ENCODE peak calls at places on chromosomes 7 and 10, in five cellular contexts. R is tibial nerve, J is stomach, F is IMR-90, O is heart left ventricle. V is an unnamed sample. For H3K27me3, the result is how much of the 10 kb centered on the place peaks cover.

GRCh38 chr10:117454502-117454901 is 79.3 kb upstream of the PDZD8 start:
- DNase-seq in R (no peak), J (no peak), F (no peak), O (no peak), V (no peak)

GRCh38 chr10:93030409-93030808 is 30.2 kb upstream of the CYP26C1 start:
- DNase-seq in R (no peak), J (no peak), F (peak), O (no peak), V (no peak)

GRCh38 chr7:44505595-44505994 is 15.1 kb upstream of the NUDCD3 start:
- DNase-seq in R (no peak), J (no peak), F (no peak), O (no peak), V (no peak)

GRCh38 chr7:14389052-14389988 is 399.9 kb upstream of the ETV1 start:
- DNase-seq in R (no peak), J (no peak), F (no peak), O (no peak), V (no peak)

GRCh38 chr7:157609516-157609915 is 272.7 kb downstream of the DNAJB6 start:
- DNase-seq in R (no peak), J (no peak), F (no peak), O (no peak), V (no peak)

GRCh38 chr7:133051066-133051465 is 30.8 kb downstream of the CHCHD3 start:
- DNase-seq in R (no peak), J (no peak), F (peak), O (no peak), V (no peak)

GRCh38 chr7:102829075-102829474 is 80.3 kb downstream of the FAM185A start:
- DNase-seq in R (no peak), J (no peak), F (no peak), O (no peak), V (no peak)

GRCh38 chr7:78095549-78095948 is 297.0 kb downstream of the PHTF2 start:
- DNase-seq in R (no peak), J (no peak), F (peak), O (no peak), V (no peak)

GRCh38 chr7:48962821-48963505 is 38.6 kb downstream of the CDC14C start:
- DNase-seq in R (no peak), J (no peak), F (no peak), O (no peak), V (no peak)

GRCh38 chr10:103835121-103836045 is 20.0 kb downstream of the SH3PXD2A start:
- DNase-seq in R (peak), J (no peak), F (peak), O (peak), V (no peak)

GRCh38 chr7:77439572-77439971 is 23.4 kb upstream of the GSAP start:
- DNase-seq in R (no peak), J (peak), F (no peak), O (peak), V (peak)

GRCh38 chr10:28681928-28682750 is 4.8 kb downstream of the BAMBI start:
- DNase-seq in R (no peak), J (no peak), F (no peak), O (no peak), V (no peak)

GRCh38 chr7:3673524-3673923 is 372.5 kb downstream of the SDK1 start:
- DNase-seq in R (no peak), J (peak), F (peak), O (no peak), V (peak)

DNA sequence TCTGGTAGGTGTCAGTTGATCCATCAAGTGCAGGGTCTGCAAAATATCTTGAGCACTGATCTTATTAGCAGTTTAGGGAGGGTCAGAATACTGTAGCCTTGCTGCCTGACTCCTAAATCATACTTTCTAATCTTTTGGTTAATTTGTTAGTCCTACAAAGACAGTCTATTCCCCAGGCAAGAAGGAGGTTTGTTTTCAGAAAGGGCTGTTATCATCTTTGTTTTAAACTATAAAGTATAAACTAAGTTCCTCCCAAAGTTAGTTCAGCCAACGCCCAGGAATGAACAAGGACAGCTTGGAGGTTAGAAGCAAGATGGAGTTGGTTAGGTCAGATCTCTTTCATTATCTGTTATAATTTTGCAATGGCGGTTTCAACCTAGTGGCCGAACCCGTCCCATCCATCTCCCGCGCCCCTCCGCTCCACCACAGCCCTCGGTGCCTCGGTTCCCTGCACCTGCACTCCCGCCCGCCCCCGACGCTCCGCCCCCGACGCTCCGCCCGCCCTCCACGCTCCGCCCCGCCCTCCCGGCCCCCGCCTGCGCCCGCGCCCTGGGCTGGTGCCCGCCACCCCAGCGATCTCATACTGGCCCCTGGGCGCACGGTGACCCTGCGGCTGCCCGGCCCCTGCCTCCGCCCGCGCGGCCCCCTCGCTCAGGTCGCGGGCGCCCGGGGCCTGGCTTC is at the start of gene ADCK2:
- DNase-seq in R (no peak), J (peak), F (no peak), O (peak), V (peak)
- TF ChIP-seq POLR2A in R (no peak), J (no peak), F (no peak), O (no peak), V (peak)

DNA sequence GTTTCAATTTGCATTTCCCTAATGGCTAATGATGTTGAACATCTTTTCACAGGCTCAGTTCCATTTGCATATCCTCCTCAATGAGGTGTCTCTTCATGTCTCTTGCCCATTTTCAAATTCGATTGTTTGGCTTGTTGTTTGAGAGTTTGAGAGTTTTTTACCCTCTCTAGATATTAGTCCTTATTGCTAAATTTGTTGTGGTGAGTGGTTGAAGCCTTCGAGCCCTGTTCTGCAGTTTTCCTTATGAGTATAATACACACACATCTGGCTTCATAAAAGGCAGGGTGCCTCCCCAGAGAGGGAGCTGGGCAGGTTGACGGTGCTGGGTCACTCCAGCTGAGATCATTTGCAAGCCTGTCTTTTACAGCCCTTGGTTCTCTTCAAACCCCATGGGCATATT is 65.1 kb downstream of the RGS10 start:
- DNase-seq in R (no peak), J (no peak), F (no peak), O (no peak), V (no peak)
- H3K27me3 ChIP-seq in R (under half), J (under half), F (half or more), O (under half), V (under half)

GRCh38 chr10:4825868-4826787 is at the start of gene AKR1E2:
- DNase-seq in R (peak), J (peak), F (peak), O (peak), V (peak)

GRCh38 chr10:4824791-4825310 is 1.2 kb upstream of the AKR1E2 start:
- DNase-seq in R (no peak), J (no peak), F (no peak), O (no peak), V (no peak)

GRCh38 chr10:4826788-4827324 is 849 bp downstream of the AKR1E2 start:
- DNase-seq in R (no peak), J (no peak), F (no peak), O (no peak), V (no peak)

GRCh38 chr10:4828005-4828404 is 2.0 kb downstream of the AKR1E2 start:
- DNase-seq in R (no peak), J (no peak), F (no peak), O (no peak), V (no peak)

DNA sequence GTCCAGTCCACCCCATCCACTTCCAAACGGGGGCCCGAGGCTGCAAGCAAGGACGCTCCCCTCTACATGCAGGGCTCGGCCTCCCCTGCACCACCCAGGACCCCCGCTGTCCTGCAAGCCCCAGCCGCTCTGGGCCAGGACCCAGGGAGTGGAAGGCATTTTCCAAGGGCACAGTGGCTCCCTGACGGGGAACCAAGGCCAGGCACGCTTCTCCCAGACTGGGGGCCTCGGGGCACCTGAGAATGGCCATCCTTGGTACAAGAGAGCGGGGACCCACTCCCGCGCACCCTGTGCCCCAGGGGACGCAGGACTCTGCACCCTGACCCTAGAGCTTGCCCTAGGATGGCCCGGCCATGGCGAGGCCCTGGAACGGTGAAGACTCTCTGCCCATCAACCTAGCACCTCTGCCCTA is 545 bp upstream of the AKR1E2 start:
- DNase-seq in R (no peak), J (no peak), F (no peak), O (no peak), V (no peak)
- H3K4me3 ChIP-seq in R (no peak), J (peak), F (no peak), O (peak), V (no peak)

DNA sequence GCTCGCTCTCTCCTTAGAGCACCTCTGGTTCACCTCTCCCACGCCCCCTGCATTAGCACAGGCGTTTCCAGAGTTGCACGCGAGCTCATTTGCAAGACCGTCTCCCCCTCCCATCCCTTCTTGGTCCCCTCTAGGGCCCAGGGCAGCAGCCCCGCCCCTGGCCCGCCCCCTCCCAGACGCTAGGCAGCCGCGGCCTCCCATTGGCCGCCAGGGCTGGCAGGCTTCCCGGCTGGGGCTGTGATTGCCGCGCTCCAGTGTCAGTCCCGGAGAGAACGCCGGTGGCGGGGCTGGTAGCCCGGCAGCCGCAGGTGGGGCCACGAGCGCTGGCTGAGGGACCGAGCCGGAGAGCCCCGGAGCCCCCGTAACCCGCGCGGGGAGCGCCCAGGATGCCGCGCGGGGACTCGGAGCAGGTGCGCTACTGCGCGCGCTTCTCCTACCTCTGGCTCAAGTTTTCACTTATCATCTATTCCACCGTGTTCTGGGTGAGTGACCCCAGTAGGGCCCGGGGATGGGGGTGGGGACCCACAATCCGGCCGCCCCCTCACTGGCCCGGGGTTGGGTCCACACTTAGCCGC is at the start of gene TSPAN15:
- DNase-seq in R (peak), J (peak), F (peak), O (peak), V (peak)
- TF ChIP-seq POLR2A in R (peak), J (no peak), F (no peak), O (no peak), V (peak)

DNA sequence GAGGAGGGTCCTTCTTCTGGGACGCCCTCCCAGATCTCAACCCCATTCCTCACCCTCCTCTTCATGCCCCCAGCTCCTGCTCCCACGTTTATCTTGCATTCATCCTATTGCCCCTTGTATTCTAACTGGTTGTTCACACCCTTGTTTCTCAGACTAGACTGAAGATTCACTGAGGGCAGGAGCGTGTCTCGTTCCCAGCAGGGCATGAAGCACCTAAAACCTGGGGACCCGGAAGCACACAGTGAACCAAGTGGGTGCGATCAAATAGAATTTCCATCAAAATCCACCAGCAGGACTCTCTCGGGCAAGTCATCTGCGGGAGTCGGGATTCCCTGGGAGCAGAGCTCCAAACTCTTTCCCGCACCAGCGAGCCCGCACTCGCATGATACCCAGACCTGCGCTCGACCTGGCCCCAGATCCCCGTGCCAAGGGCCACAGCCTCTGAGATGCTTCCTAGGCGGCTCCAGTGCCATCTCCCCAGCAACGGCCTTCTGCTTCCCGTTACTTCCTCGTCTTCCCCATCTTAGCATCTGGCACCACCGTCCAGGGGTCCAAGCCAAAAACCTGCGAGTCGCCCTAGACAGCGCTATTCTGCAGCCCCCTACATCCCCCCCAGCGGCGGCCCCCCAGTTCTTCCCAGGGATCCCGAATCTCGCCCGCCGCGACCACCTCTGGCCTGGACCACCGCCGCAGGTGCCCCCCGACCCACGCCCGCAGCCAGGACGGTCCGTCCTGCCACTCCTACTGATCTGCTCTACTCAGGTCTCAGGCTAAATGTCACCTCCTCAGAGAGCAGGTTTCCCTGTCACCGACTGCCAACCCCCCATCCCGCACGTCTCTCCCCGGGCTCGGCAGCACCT is 6.1 kb upstream of the GBX1 start:
- DNase-seq in R (no peak), J (peak), F (no peak), O (no peak), V (no peak)
- H3K27me3 ChIP-seq in R (under half), J (under half), F (half or more), O (under half), V (under half)

DNA sequence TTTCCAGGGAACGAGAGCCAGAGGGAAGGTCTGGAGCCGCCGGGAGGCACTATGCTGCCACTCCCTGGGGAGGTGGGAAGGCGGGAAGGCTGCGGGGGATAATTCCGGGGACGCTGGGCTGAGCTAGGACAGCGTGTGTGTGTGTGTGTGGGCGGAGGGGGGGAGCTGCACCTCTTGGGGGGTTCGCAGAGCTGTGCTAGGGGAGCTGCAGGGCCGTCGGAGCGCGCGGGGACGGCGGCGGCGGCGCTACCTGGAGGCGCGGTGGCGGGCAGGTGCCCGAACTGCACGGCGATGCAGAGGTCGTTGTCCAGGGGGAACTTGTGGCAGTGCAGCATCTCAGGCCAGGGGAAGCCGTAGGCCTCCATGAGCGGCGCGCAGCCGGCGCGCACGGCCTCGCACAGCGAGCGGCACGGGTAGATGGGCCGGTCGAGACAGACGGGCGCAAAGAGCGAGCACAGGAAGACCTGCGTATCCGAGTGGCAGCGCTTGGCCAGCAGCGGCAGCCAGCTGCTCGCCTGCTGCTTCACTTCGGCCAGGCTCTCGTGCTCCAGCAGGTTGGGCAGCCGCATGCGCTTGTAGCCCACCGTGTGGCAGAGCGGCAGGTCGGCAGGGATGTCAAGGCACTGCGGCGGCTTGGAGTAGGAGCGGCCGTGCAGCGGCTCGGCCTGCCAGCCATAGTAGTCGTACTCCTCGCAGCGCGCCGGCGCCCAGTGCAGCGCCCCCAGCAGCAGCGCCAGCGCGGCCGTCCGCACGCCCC is 566 bp downstream of the SFRP5 start:
- DNase-seq in R (no peak), J (no peak), F (peak), O (no peak), V (no peak)
- H3K4me3 ChIP-seq in R (peak), J (peak), F (peak), O (no peak), V (no peak)